ENCODE peak calls at places on chromosomes 6 and 20, in six cellular contexts. K, R, L, N, S and X are unnamed samples.
A peak's percentile ranks its signal among the peaks of the same experiment; 100 is the strongest.

GRCh38 chr20:62740286-62741141 is 31.9 kb downstream of the NTSR1 start:
- DNase-seq in K (no peak), R (no peak), L (no peak), N (peak; percentile 97), S (peak; percentile 80), X (peak; percentile 73)

GRCh38 chr20:19908586-19908985 is 108.6 kb upstream of the NAA20 start:
- DNase-seq in K (no peak), R (no peak), L (no peak), N (no peak), S (no peak), X (no peak)

GRCh38 chr6:17986656-17987575 is 519 bp downstream of the KIF13A start:
- DNase-seq in K (peak; percentile 42), R (peak; percentile 28), L (peak; percentile 61), N (peak; percentile 2), S (peak; percentile 52), X (no peak)

GRCh38 chr20:48846516-48847492 is 19.0 kb upstream of the PREX1 start:
- DNase-seq in K (no peak), R (peak; percentile 49), L (no peak), N (peak; percentile 26), S (peak; percentile 64), X (no peak)

GRCh38 chr20:10674684-10675455 is 1.1 kb upstream of the JAG1 start:
- DNase-seq in K (peak; percentile 81), R (peak; percentile 77), L (peak; percentile 85), N (peak; percentile 42), S (peak; percentile 76), X (no peak)

GRCh38 chr6:63919556-63920110 is 284.0 kb downstream of the PHF3 start:
- DNase-seq in K (no peak), R (no peak), L (no peak), N (no peak), S (peak; percentile 14), X (no peak)

GRCh38 chr6:166419268-166419667 is 36.5 kb upstream of the MPC1 start:
- DNase-seq in K (no peak), R (no peak), L (no peak), N (peak; percentile 91), S (no peak), X (peak; percentile 51)

GRCh38 chr6:112235956-112236355 is 18.4 kb downstream of the LAMA4 start:
- DNase-seq in K (no peak), R (no peak), L (no peak), N (no peak), S (peak; percentile 85), X (no peak)

GRCh38 chr6:42860031-42860430 is 19.4 kb upstream of the RPL7L1 start:
- DNase-seq in K (no peak), R (no peak), L (no peak), N (no peak), S (no peak), X (no peak)
- H3K9me3 ChIP-seq in K (no peaks in the 10 kb centered on the region), R (no peaks in the 10 kb centered on the region), L (no peaks in the 10 kb centered on the region), N (no peaks in the 10 kb centered on the region), S (no peaks in the 10 kb centered on the region), X (no peaks in the 10 kb centered on the region)

GRCh38 chr6:307874-308273 is 15.6 kb downstream of the DUSP22 start:
- DNase-seq in K (no peak), R (no peak), L (no peak), N (no peak), S (no peak), X (no peak)

GRCh38 chr6:308768-309167 is 16.5 kb downstream of the DUSP22 start:
- DNase-seq in K (no peak), R (no peak), L (no peak), N (no peak), S (no peak), X (no peak)

GRCh38 chr6:308307-308706 is 16.0 kb downstream of the DUSP22 start:
- DNase-seq in K (no peak), R (no peak), L (no peak), N (no peak), S (no peak), X (no peak)

GRCh38 chr6:306641-307061 is 14.4 kb downstream of the DUSP22 start:
- DNase-seq in K (no peak), R (no peak), L (no peak), N (no peak), S (no peak), X (no peak)

DNA sequence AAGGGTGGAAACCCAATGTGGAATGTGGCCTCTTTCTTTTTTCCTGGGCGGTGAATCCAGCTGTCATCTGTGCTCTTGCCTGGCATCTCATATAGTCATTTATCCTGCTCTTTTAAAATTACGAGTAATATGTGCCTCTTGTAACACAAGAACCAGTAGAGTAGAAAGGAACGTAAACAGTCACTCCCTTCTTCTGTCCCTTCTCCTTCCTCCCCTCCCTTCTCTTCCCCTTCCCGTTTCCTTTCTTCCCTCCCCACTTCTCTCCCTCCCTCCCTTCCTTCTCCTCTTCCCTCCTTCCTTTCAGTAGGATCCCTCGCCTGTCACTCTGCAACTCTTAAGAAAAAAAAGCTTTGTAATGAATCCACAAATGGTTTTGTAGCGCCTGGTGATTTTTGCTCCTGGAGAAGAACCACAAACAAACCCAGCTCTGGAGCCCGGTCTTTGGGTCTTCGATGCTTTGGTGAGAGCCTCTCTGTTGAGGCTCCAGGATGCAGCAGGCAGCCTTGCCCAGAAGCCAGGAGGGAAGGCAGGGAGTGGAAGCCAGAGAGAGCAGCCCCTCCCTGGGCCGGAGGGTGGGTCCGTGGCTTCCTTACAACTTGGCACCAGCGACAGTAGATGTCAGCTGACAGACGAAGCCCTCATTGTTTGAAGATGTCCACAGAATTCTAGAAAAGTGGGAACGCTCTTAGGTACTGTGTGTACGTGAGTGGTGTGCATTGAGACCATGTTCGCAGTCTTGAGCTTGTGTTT is 15.0 kb downstream of the DUSP22 start:
- DNase-seq in K (no peak), R (no peak), L (no peak), N (no peak), S (no peak), X (no peak)
- H3K9me3 ChIP-seq in K (no peaks in the 10 kb centered on the region), R (no peaks in the 10 kb centered on the region), L (no peaks in the 10 kb centered on the region), N (no peaks in the 10 kb centered on the region), S (peaks cover 8% of the 10 kb centered on the region), X (no peaks in the 10 kb centered on the region)

GRCh38 chr6:9851541-9852380 is 563.1 kb downstream of the TFAP2A start:
- DNase-seq in K (no peak), R (no peak), L (no peak), N (no peak), S (peak; percentile 15), X (no peak)
- H3K9me3 ChIP-seq in K (no peaks in the 10 kb centered on the region), R (no peaks in the 10 kb centered on the region), L (no peaks in the 10 kb centered on the region), N (peaks cover 10% of the 10 kb centered on the region), S (no peaks in the 10 kb centered on the region), X (peaks cover 29% of the 10 kb centered on the region)

GRCh38 chr20:16500197-16500596 is 73.1 kb downstream of the KIF16B start:
- DNase-seq in K (no peak), R (no peak), L (no peak), N (no peak), S (no peak), X (no peak)

GRCh38 chr20:16505894-16506293 is 67.4 kb downstream of the KIF16B start:
- DNase-seq in K (no peak), R (no peak), L (no peak), N (no peak), S (no peak), X (no peak)

GRCh38 chr20:16498526-16499140 is 74.6 kb downstream of the KIF16B start:
- DNase-seq in K (no peak), R (no peak), L (no peak), N (peak; percentile 14), S (no peak), X (no peak)

DNA sequence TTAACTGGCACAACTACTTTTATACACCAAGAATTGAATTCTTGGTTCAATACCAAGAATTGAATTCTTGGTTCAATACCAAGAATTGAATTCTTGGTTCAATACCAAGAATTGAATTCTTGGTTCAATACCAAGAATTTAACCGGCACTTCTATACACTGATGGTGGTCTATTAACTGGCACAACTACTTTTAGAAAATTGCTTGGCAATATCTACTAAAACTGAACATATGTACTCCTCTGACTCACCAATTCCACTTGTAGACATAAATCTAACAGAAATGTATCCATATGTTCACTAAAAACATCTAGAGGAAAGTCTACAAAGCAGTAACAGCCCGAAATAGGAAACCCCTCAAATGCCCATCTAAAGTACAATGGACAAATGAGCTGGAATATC is 72.0 kb downstream of the KIF16B start:
- DNase-seq in K (no peak), R (no peak), L (no peak), N (peak; percentile 63), S (no peak), X (no peak)
- H3K9me3 ChIP-seq in K (no peaks in the 10 kb centered on the region), R (no peaks in the 10 kb centered on the region), L (no peaks in the 10 kb centered on the region), N (no peaks in the 10 kb centered on the region), S (no peaks in the 10 kb centered on the region), X (no peaks in the 10 kb centered on the region)

DNA sequence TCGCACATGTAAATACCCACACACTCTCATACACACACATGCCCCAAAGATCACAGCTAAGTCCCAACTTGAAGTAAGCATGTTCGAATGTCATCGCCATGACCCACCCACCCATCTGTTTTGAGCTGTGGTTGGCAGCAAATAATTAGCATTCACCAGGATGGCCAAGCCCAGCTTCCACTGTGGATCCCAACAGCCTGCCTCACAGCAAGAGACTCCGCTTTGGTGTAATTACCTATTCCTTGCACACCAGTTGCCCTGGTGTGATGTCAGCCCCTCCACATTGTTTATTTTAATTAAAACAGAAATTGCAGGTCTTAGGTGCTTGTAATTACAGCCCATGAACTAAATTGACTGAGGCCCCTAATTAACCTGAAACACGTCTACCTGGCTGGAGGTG is 81.1 kb downstream of the MAFB start:
- DNase-seq in K (no peak), R (no peak), L (no peak), N (no peak), S (no peak), X (no peak)
- H3K9me3 ChIP-seq in K (no peaks in the 10 kb centered on the region), R (no peaks in the 10 kb centered on the region), L (no peaks in the 10 kb centered on the region), N (no peaks in the 10 kb centered on the region), S (no peaks in the 10 kb centered on the region), X (no peaks in the 10 kb centered on the region)

GRCh38 chr20:15842872-15843271 is 730.4 kb downstream of the KIF16B start:
- DNase-seq in K (no peak), R (no peak), L (no peak), N (no peak), S (no peak), X (no peak)
- H3K9me3 ChIP-seq in K (peaks cover 3% of the 10 kb centered on the region), R (no peaks in the 10 kb centered on the region), L (no peaks in the 10 kb centered on the region), N (no peaks in the 10 kb centered on the region), S (no peaks in the 10 kb centered on the region), X (no peaks in the 10 kb centered on the region)